ENCODE peak calls at places on chromosomes 5 and 9, in six cellular contexts. One of them, this sample, is unnamed.

GRCh38 chr9:72789915-72790314 is 162.9 kb downstream of the ALDH1A1 start:
- DNase-seq in IMR-90: no peak
- DNase-seq in Calu3: no peak
- DNase-seq in CD8-positive, alpha-beta T cell: no peak
- DNase-seq in substantia nigra: no peak
- DNase-seq in frontal cortex: no peak
- DNase-seq in this sample: no peak

GRCh38 chr5:149283611-149284480 is 12.2 kb downstream of the AFAP1L1 start:
- DNase-seq in substantia nigra: no peak
- DNase-seq in frontal cortex: no peak
- DNase-seq in IMR-90: no peak
- DNase-seq in Calu3: no peak
- DNase-seq in CD8-positive, alpha-beta T cell: no peak
- DNase-seq in this sample: no peak

GRCh38 chr5:51225671-51226419 is 157.4 kb upstream of the ISL1 start:
- DNase-seq in IMR-90: no peak
- DNase-seq in CD8-positive, alpha-beta T cell: no peak
- DNase-seq in substantia nigra: no peak
- DNase-seq in Calu3: peak; percentile 43
- DNase-seq in frontal cortex: no peak
- DNase-seq in this sample: no peak

GRCh38 chr9:128983536-128983935 is 36.0 kb downstream of the NUP188 start:
- DNase-seq in substantia nigra: no peak
- DNase-seq in IMR-90: no peak
- DNase-seq in frontal cortex: no peak
- DNase-seq in CD8-positive, alpha-beta T cell: no peak
- DNase-seq in Calu3: no peak
- DNase-seq in this sample: no peak

GRCh38 chr9:133763272-133764183 is 25.4 kb upstream of the SARDH start:
- DNase-seq in CD8-positive, alpha-beta T cell: no peak
- DNase-seq in Calu3: no peak
- DNase-seq in IMR-90: peak; percentile 66
- DNase-seq in substantia nigra: no peak
- DNase-seq in frontal cortex: no peak
- DNase-seq in this sample: no peak

GRCh38 chr9:99340281-99340680 is 118.2 kb downstream of the SEC61B start:
- DNase-seq in CD8-positive, alpha-beta T cell: no peak
- DNase-seq in frontal cortex: no peak
- DNase-seq in IMR-90: peak; percentile 81
- DNase-seq in Calu3: no peak
- DNase-seq in substantia nigra: no peak
- DNase-seq in this sample: no peak

GRCh38 chr9:93083592-93084470 is 12.2 kb upstream of the CARD19 start:
- DNase-seq in Calu3: no peak
- DNase-seq in CD8-positive, alpha-beta T cell: no peak
- DNase-seq in substantia nigra: no peak
- DNase-seq in IMR-90: no peak
- DNase-seq in frontal cortex: no peak
- DNase-seq in this sample: no peak

GRCh38 chr9:124286292-124286931 is 28.7 kb downstream of the NEK6 start:
- DNase-seq in CD8-positive, alpha-beta T cell: no peak
- DNase-seq in IMR-90: peak; percentile 98
- DNase-seq in substantia nigra: no peak
- DNase-seq in frontal cortex: no peak
- DNase-seq in Calu3: peak; percentile 78
- DNase-seq in this sample: peak; percentile 78

GRCh38 chr9:98209530-98209929 is 17.1 kb upstream of the CORO2A start:
- DNase-seq in frontal cortex: no peak
- DNase-seq in Calu3: no peak
- DNase-seq in substantia nigra: no peak
- DNase-seq in CD8-positive, alpha-beta T cell: no peak
- DNase-seq in IMR-90: no peak
- DNase-seq in this sample: no peak

GRCh38 chr5:36585696-36586095 is 20.7 kb upstream of the SLC1A3 start:
- DNase-seq in Calu3: no peak
- DNase-seq in IMR-90: no peak
- DNase-seq in CD8-positive, alpha-beta T cell: no peak
- DNase-seq in frontal cortex: no peak
- DNase-seq in substantia nigra: no peak
- DNase-seq in this sample: no peak

GRCh38 chr5:160175438-160176218 is 53.7 kb upstream of the FABP6 start:
- DNase-seq in frontal cortex: peak; percentile 71
- DNase-seq in CD8-positive, alpha-beta T cell: no peak
- DNase-seq in IMR-90: peak; percentile 41
- DNase-seq in substantia nigra: peak; percentile 73
- DNase-seq in Calu3: no peak
- DNase-seq in this sample: no peak

GRCh38 chr9:125460346-125460745 is 198.7 kb downstream of the GAPVD1 start:
- DNase-seq in CD8-positive, alpha-beta T cell: no peak
- DNase-seq in substantia nigra: no peak
- DNase-seq in Calu3: no peak
- DNase-seq in IMR-90: peak; percentile 79
- DNase-seq in frontal cortex: no peak
- DNase-seq in this sample: no peak

GRCh38 chr5:15501057-15501791 is 1.2 kb downstream of the FBXL7 start:
- DNase-seq in substantia nigra: peak; percentile 46
- DNase-seq in frontal cortex: no peak
- DNase-seq in CD8-positive, alpha-beta T cell: no peak
- DNase-seq in IMR-90: peak; percentile 76
- DNase-seq in Calu3: no peak
- DNase-seq in this sample: no peak

GRCh38 chr9:133353548-133353947 is 2.7 kb downstream of the SURF1 start:
- DNase-seq in frontal cortex: no peak
- DNase-seq in CD8-positive, alpha-beta T cell: no peak
- DNase-seq in Calu3: no peak
- DNase-seq in IMR-90: no peak
- DNase-seq in substantia nigra: no peak
- DNase-seq in this sample: no peak

GRCh38 chr5:148855249-148856008 is 29.0 kb downstream of the ADRB2 start:
- DNase-seq in IMR-90: no peak
- DNase-seq in substantia nigra: no peak
- DNase-seq in frontal cortex: no peak
- DNase-seq in Calu3: no peak
- DNase-seq in CD8-positive, alpha-beta T cell: no peak
- DNase-seq in this sample: no peak

GRCh38 chr5:145484195-145484594 is 350.9 kb downstream of the PRELID2 start:
- DNase-seq in Calu3: peak; percentile 18
- DNase-seq in frontal cortex: no peak
- DNase-seq in substantia nigra: no peak
- DNase-seq in IMR-90: peak; percentile 92
- DNase-seq in CD8-positive, alpha-beta T cell: no peak
- DNase-seq in this sample: peak; percentile 58

GRCh38 chr5:120538644-120539043 is 74.5 kb downstream of the PRR16 start:
- DNase-seq in Calu3: no peak
- DNase-seq in frontal cortex: no peak
- DNase-seq in IMR-90: peak; percentile 80
- DNase-seq in substantia nigra: no peak
- DNase-seq in CD8-positive, alpha-beta T cell: no peak
- DNase-seq in this sample: no peak

GRCh38 chr5:29161897-29162296 is 2031.6 kb upstream of the CDH6 start:
- DNase-seq in substantia nigra: no peak
- DNase-seq in Calu3: no peak
- DNase-seq in IMR-90: no peak
- DNase-seq in frontal cortex: no peak
- DNase-seq in CD8-positive, alpha-beta T cell: no peak
- DNase-seq in this sample: no peak

GRCh38 chr5:150710165-150710564 is 9.3 kb upstream of the RBM22 start:
- DNase-seq in frontal cortex: no peak
- DNase-seq in CD8-positive, alpha-beta T cell: no peak
- DNase-seq in IMR-90: no peak
- DNase-seq in Calu3: peak; percentile 17
- DNase-seq in substantia nigra: no peak
- DNase-seq in this sample: no peak

GRCh38 chr9:114908104-114908621 is 22.2 kb downstream of the TNFSF8 start:
- DNase-seq in CD8-positive, alpha-beta T cell: no peak
- DNase-seq in substantia nigra: no peak
- DNase-seq in frontal cortex: no peak
- DNase-seq in IMR-90: peak; percentile 52
- DNase-seq in Calu3: peak; percentile 71
- DNase-seq in this sample: peak; percentile 100

GRCh38 chr9:111516061-111516465 is 8.9 kb upstream of the ZNF483 start:
- DNase-seq in frontal cortex: no peak
- DNase-seq in IMR-90: peak; percentile 18
- DNase-seq in CD8-positive, alpha-beta T cell: no peak
- DNase-seq in substantia nigra: no peak
- DNase-seq in Calu3: no peak
- DNase-seq in this sample: peak; percentile 41

GRCh38 chr5:51382508-51382758 is 815 bp upstream of the ISL1 start:
- DNase-seq in CD8-positive, alpha-beta T cell: no peak
- DNase-seq in IMR-90: no peak
- DNase-seq in substantia nigra: no peak
- DNase-seq in frontal cortex: no peak
- DNase-seq in Calu3: peak; percentile 25
- DNase-seq in this sample: no peak

GRCh38 chr5:178572617-178573016 is 17.6 kb downstream of the COL23A1 start:
- DNase-seq in frontal cortex: no peak
- DNase-seq in IMR-90: no peak
- DNase-seq in substantia nigra: no peak
- DNase-seq in Calu3: no peak
- DNase-seq in CD8-positive, alpha-beta T cell: no peak
- DNase-seq in this sample: no peak